ENCODE peak calls at places on chromosomes 13 and 19, in six cellular contexts. I, C, Z, B, K and P are unnamed samples.

GRCh38 chr19:33763661-33764343 is 32.9 kb upstream of the KCTD15 start:
- DNase-seq in I (no peak), C (no peak), Z (no peak), B (no peak), K (no peak), P (no peak)

GRCh38 chr19:52028027-52028779 is at the start of gene ZNF614:
- DNase-seq in I (peak; percentile 82), C (peak; percentile 85), Z (peak; percentile 69), B (peak; percentile 80), K (peak; percentile 83), P (peak; percentile 82)

GRCh38 chr19:14505488-14506239 is 9.7 kb upstream of the GIPC1 start:
- DNase-seq in I (peak; percentile 44), C (peak; percentile 76), Z (peak; percentile 74), B (no peak), K (no peak), P (peak; percentile 50)

GRCh38 chr13:26785845-26786630 is 25.5 kb upstream of the GPR12 start:
- DNase-seq in I (no peak), C (peak; percentile 25), Z (peak; percentile 17), B (no peak), K (no peak), P (peak; percentile 58)

GRCh38 chr13:30409911-30410704 is 12.2 kb upstream of the UBE2L5 start:
- DNase-seq in I (peak; percentile 30), C (no peak), Z (no peak), B (no peak), K (peak; percentile 72), P (no peak)

GRCh38 chr19:16001481-16002312 is 52.9 kb downstream of the OR10H4 start:
- DNase-seq in I (no peak), C (no peak), Z (no peak), B (no peak), K (peak; percentile 35), P (peak; percentile 9)

GRCh38 chr19:18762125-18763023 is 28.7 kb downstream of the COMP start:
- DNase-seq in I (peak; percentile 61), C (no peak), Z (no peak), B (peak; percentile 93), K (no peak), P (no peak)

GRCh38 chr19:40090256-40091204 is at the start of gene ZNF780A:
- DNase-seq in I (peak; percentile 70), C (peak; percentile 75), Z (peak; percentile 60), B (peak; percentile 56), K (peak; percentile 19), P (peak; percentile 86)

GRCh38 chr13:67048793-67049150 is 181.4 kb downstream of the PCDH9 start:
- DNase-seq in I (no peak), C (no peak), Z (no peak), B (no peak), K (peak; percentile 57), P (no peak)

GRCh38 chr19:52527954-52528326 is 472 bp downstream of the ZNF808 start:
- DNase-seq in I (no peak), C (peak; percentile 45), Z (no peak), B (no peak), K (no peak), P (no peak)

GRCh38 chr13:30431269-30431950 is 9.1 kb downstream of the UBE2L5 start:
- DNase-seq in I (peak; percentile 75), C (no peak), Z (no peak), B (no peak), K (no peak), P (no peak)

GRCh38 chr13:44899967-44900366 is 89.3 kb downstream of the NUFIP1 start:
- DNase-seq in I (no peak), C (no peak), Z (no peak), B (peak; percentile 55), K (no peak), P (no peak)

GRCh38 chr13:86569119-86569518 is 769.9 kb upstream of the SLITRK6 start:
- DNase-seq in I (no peak), C (no peak), Z (no peak), B (no peak), K (no peak), P (no peak)

GRCh38 chr13:20198781-20199180 is 6.0 kb upstream of the GJB2 start:
- DNase-seq in I (no peak), C (no peak), Z (no peak), B (no peak), K (no peak), P (no peak)

GRCh38 chr19:40663712-40664692 is 26.4 kb downstream of the NUMBL start:
- DNase-seq in I (no peak), C (no peak), Z (no peak), B (no peak), K (no peak), P (no peak)

GRCh38 chr19:1825909-1826556 is 14.0 kb upstream of the ATP8B3 start:
- DNase-seq in I (peak; percentile 55), C (peak; percentile 92), Z (peak; percentile 78), B (peak; percentile 67), K (peak; percentile 30), P (peak; percentile 66)

GRCh38 chr19:7922841-7923205 is 2.7 kb downstream of the SNAPC2 start:
- DNase-seq in I (no peak), C (no peak), Z (no peak), B (no peak), K (no peak), P (no peak)

GRCh38 chr19:38596057-38596981 is 21.4 kb downstream of the MAP4K1 start:
- DNase-seq in I (peak; percentile 51), C (peak; percentile 95), Z (no peak), B (no peak), K (no peak), P (no peak)

GRCh38 chr19:10389863-10390262 is 9.5 kb upstream of the TYK2 start:
- DNase-seq in I (no peak), C (no peak), Z (no peak), B (no peak), K (no peak), P (no peak)

GRCh38 chr13:34371108-34371507 is 553.2 kb downstream of the RFC3 start:
- DNase-seq in I (no peak), C (no peak), Z (no peak), B (no peak), K (no peak), P (no peak)

GRCh38 chr13:76440568-76440967 is 445.6 kb downstream of the KCTD12 start:
- DNase-seq in I (no peak), C (no peak), Z (no peak), B (no peak), K (no peak), P (no peak)

GRCh38 chr13:45851171-45851889 is at the start of gene SIAH3:
- DNase-seq in I (no peak), C (peak; percentile 20), Z (peak; percentile 5), B (peak; percentile 43), K (peak; percentile 6), P (peak; percentile 34)

GRCh38 chr19:33134571-33135041 is 2.7 kb downstream of the WDR88 start:
- DNase-seq in I (no peak), C (peak; percentile 37), Z (peak; percentile 14), B (no peak), K (no peak), P (peak; percentile 47)

GRCh38 chr19:33906578-33907335 is 110.1 kb downstream of the KCTD15 start:
- DNase-seq in I (no peak), C (peak; percentile 34), Z (no peak), B (no peak), K (no peak), P (no peak)

GRCh38 chr13:57632276-57633140 is 964 bp downstream of the PCDH17 start:
- DNase-seq in I (no peak), C (peak; percentile 43), Z (no peak), B (no peak), K (no peak), P (no peak)